ENCODE peak calls at places on chromosomes 11 and 22, in five cellular contexts. One of them, this sample, is unnamed.

GRCh38 chr11:128284634-128285033 is 302.7 kb downstream of the ETS1 start:
- DNase-seq in fibroblast of villous mesenchyme: no peak
- DNase-seq in fibroblast of lung: no peak
- DNase-seq in mucosa of descending colon: no peak
- DNase-seq in SJCRH30: no peak
- DNase-seq in this sample: no peak

GRCh38 chr11:59981106-59981770 is 17.4 kb downstream of the OOSP4A start:
- DNase-seq in fibroblast of lung: no peak
- DNase-seq in SJCRH30: no peak
- DNase-seq in fibroblast of villous mesenchyme: no peak
- DNase-seq in mucosa of descending colon: no peak
- DNase-seq in this sample: no peak

GRCh38 chr11:92322225-92322624 is 97.6 kb downstream of the FAT3 start:
- DNase-seq in fibroblast of villous mesenchyme: peak; percentile 16
- DNase-seq in SJCRH30: no peak
- DNase-seq in mucosa of descending colon: no peak
- DNase-seq in fibroblast of lung: peak; percentile 71
- DNase-seq in this sample: no peak

GRCh38 chr22:43616645-43617044 is 195.5 kb downstream of the EFCAB6 start:
- DNase-seq in mucosa of descending colon: peak; percentile 53
- DNase-seq in fibroblast of villous mesenchyme: no peak
- DNase-seq in fibroblast of lung: no peak
- DNase-seq in SJCRH30: no peak
- DNase-seq in this sample: no peak

GRCh38 chr11:73428227-73428626 is 52.0 kb downstream of the RELT start:
- DNase-seq in fibroblast of lung: no peak
- DNase-seq in mucosa of descending colon: no peak
- DNase-seq in fibroblast of villous mesenchyme: no peak
- DNase-seq in SJCRH30: no peak
- DNase-seq in this sample: no peak

GRCh38 chr11:104124979-104125378 is 39.0 kb downstream of the PDGFD start:
- DNase-seq in fibroblast of lung: no peak
- DNase-seq in fibroblast of villous mesenchyme: no peak
- DNase-seq in SJCRH30: no peak
- DNase-seq in mucosa of descending colon: no peak
- DNase-seq in this sample: no peak

GRCh38 chr11:125464266-125464662 is 31.8 kb downstream of the FEZ1 start:
- DNase-seq in SJCRH30: no peak
- DNase-seq in fibroblast of villous mesenchyme: no peak
- DNase-seq in mucosa of descending colon: no peak
- DNase-seq in fibroblast of lung: peak; percentile 76
- DNase-seq in this sample: no peak

GRCh38 chr22:17460895-17461294 is 91.6 kb downstream of the CECR2 start:
- DNase-seq in fibroblast of lung: no peak
- DNase-seq in fibroblast of villous mesenchyme: no peak
- DNase-seq in mucosa of descending colon: no peak
- DNase-seq in SJCRH30: no peak
- DNase-seq in this sample: no peak

GRCh38 chr11:133545199-133545709 is 13.0 kb upstream of the OPCML start:
- DNase-seq in mucosa of descending colon: no peak
- DNase-seq in SJCRH30: no peak
- DNase-seq in fibroblast of lung: no peak
- DNase-seq in fibroblast of villous mesenchyme: no peak
- DNase-seq in this sample: no peak

GRCh38 chr11:12288212-12288933 is 89.0 kb upstream of the PARVA start:
- DNase-seq in mucosa of descending colon: peak; percentile 84
- DNase-seq in fibroblast of villous mesenchyme: peak; percentile 94
- DNase-seq in SJCRH30: peak; percentile 92
- DNase-seq in fibroblast of lung: peak; percentile 92
- DNase-seq in this sample: peak; percentile 85

GRCh38 chr11:102604875-102605274 is 20.3 kb downstream of the MMP20 start:
- DNase-seq in fibroblast of lung: no peak
- DNase-seq in SJCRH30: no peak
- DNase-seq in mucosa of descending colon: no peak
- DNase-seq in fibroblast of villous mesenchyme: no peak
- DNase-seq in this sample: no peak

GRCh38 chr11:73957654-73958361 is 7.0 kb downstream of the DNAJB13 start:
- DNase-seq in fibroblast of villous mesenchyme: no peak
- DNase-seq in mucosa of descending colon: no peak
- DNase-seq in fibroblast of lung: no peak
- DNase-seq in SJCRH30: no peak
- DNase-seq in this sample: no peak

GRCh38 chr11:15893080-15893492 is 463.3 kb downstream of the SOX6 start:
- DNase-seq in fibroblast of lung: peak; percentile 93
- DNase-seq in mucosa of descending colon: no peak
- DNase-seq in SJCRH30: no peak
- DNase-seq in fibroblast of villous mesenchyme: peak; percentile 96
- DNase-seq in this sample: peak; percentile 23

GRCh38 chr11:17036666-17037658 is 22.7 kb upstream of the PLEKHA7 start:
- DNase-seq in mucosa of descending colon: no peak
- DNase-seq in fibroblast of villous mesenchyme: no peak
- DNase-seq in fibroblast of lung: no peak
- DNase-seq in SJCRH30: no peak
- DNase-seq in this sample: no peak

GRCh38 chr22:43829904-43830851 is 18.1 kb upstream of the EFCAB6 start:
- DNase-seq in fibroblast of lung: peak; percentile 27
- DNase-seq in SJCRH30: no peak
- DNase-seq in fibroblast of villous mesenchyme: peak; percentile 60
- DNase-seq in mucosa of descending colon: no peak
- DNase-seq in this sample: peak; percentile 40

GRCh38 chr22:42697542-42698013 is 23.1 kb downstream of the A4GALT start:
- DNase-seq in mucosa of descending colon: peak; percentile 64
- DNase-seq in SJCRH30: peak; percentile 64
- DNase-seq in fibroblast of lung: peak; percentile 84
- DNase-seq in fibroblast of villous mesenchyme: peak; percentile 89
- DNase-seq in this sample: no peak

GRCh38 chr11:62542111-62542745 is 4.4 kb downstream of the AHNAK start:
- DNase-seq in fibroblast of lung: no peak
- DNase-seq in fibroblast of villous mesenchyme: no peak
- DNase-seq in mucosa of descending colon: peak; percentile 81
- DNase-seq in SJCRH30: no peak
- DNase-seq in this sample: no peak

GRCh38 chr22:42743501-42743991 is 22.9 kb upstream of the A4GALT start:
- DNase-seq in SJCRH30: peak; percentile 95
- DNase-seq in mucosa of descending colon: peak; percentile 55
- DNase-seq in fibroblast of villous mesenchyme: peak; percentile 73
- DNase-seq in fibroblast of lung: no peak
- DNase-seq in this sample: no peak

GRCh38 chr11:94734563-94735275 is 33.4 kb upstream of the AMOTL1 start:
- DNase-seq in mucosa of descending colon: no peak
- DNase-seq in fibroblast of villous mesenchyme: no peak
- DNase-seq in SJCRH30: no peak
- DNase-seq in fibroblast of lung: no peak
- DNase-seq in this sample: no peak

GRCh38 chr22:26066534-26066933 is 102.7 kb upstream of the SEZ6L start:
- DNase-seq in SJCRH30: no peak
- DNase-seq in mucosa of descending colon: no peak
- DNase-seq in fibroblast of lung: no peak
- DNase-seq in fibroblast of villous mesenchyme: no peak
- DNase-seq in this sample: no peak

GRCh38 chr11:10460611-10461275 is 5.7 kb downstream of the AMPD3 start:
- DNase-seq in SJCRH30: no peak
- DNase-seq in mucosa of descending colon: no peak
- DNase-seq in fibroblast of villous mesenchyme: peak; percentile 38
- DNase-seq in fibroblast of lung: no peak
- DNase-seq in this sample: no peak

GRCh38 chr11:10457901-10458300 is 2.8 kb downstream of the AMPD3 start:
- DNase-seq in SJCRH30: no peak
- DNase-seq in fibroblast of villous mesenchyme: no peak
- DNase-seq in fibroblast of lung: no peak
- DNase-seq in mucosa of descending colon: no peak
- DNase-seq in this sample: no peak

GRCh38 chr11:10456519-10456918 is 1.5 kb downstream of the AMPD3 start:
- DNase-seq in fibroblast of villous mesenchyme: no peak
- DNase-seq in mucosa of descending colon: no peak
- DNase-seq in fibroblast of lung: no peak
- DNase-seq in SJCRH30: peak; percentile 33
- DNase-seq in this sample: no peak

GRCh38 chr11:10461276-10461790 is 6.3 kb downstream of the AMPD3 start:
- DNase-seq in mucosa of descending colon: no peak
- DNase-seq in SJCRH30: no peak
- DNase-seq in fibroblast of villous mesenchyme: no peak
- DNase-seq in fibroblast of lung: no peak
- DNase-seq in this sample: no peak

GRCh38 chr11:10459029-10459970 is 4.2 kb downstream of the AMPD3 start:
- DNase-seq in mucosa of descending colon: no peak
- DNase-seq in fibroblast of villous mesenchyme: no peak
- DNase-seq in fibroblast of lung: no peak
- DNase-seq in SJCRH30: no peak
- DNase-seq in this sample: no peak
- H3K4me3 ChIP-seq in mucosa of descending colon: no peak overlapping the region
- H3K4me3 ChIP-seq in fibroblast of villous mesenchyme: no peak overlapping the region
- H3K4me3 ChIP-seq in fibroblast of lung: no peak overlapping the region
- H3K4me3 ChIP-seq in SJCRH30: no peak overlapping the region
- H3K4me3 ChIP-seq in this sample: no peak overlapping the region

DNA sequence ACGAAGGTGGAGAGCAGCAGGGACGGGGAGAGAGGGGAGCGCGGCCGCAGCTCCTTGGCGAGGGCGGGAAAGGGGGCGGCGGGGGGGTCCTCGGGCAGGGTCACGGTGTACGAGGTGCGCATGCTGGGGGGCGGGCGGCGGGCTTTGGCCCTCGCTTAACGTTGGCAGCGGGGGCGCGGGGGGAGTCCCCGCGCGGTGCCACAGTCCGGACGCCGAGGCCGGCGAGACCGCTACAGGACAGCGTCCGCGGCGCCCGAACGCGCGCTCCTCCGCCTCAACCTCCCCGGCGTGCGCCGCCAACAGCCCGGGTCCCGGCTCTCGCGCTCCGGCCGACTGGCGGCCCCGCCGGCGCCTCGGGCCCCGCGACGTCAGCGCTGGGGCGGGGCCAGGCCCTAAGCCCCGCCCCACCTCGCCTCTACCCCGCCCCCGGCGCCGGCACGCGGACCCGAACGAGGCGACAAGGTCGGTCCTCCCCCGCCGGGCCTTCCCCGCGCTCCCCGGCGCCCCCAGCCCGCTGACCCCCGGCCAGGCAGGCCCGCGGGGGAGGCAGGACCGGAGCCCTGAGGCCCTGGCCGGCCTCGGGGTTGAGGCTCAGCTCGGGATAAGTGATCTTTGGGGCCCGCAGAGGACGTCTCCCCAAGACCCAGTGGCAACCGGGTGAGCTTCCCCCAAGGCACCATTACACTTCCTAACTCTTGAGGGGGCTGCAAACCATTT is 17.5 kb downstream of the USP2 start:
- DNase-seq in SJCRH30: no peak
- DNase-seq in fibroblast of villous mesenchyme: peak; percentile 33
- DNase-seq in mucosa of descending colon: peak; percentile 81
- DNase-seq in fibroblast of lung: peak; percentile 20
- DNase-seq in this sample: no peak
- H3K4me3 ChIP-seq in SJCRH30: no peak overlapping the region
- H3K4me3 ChIP-seq in fibroblast of villous mesenchyme: peak overlapping the region; percentile 43
- H3K4me3 ChIP-seq in mucosa of descending colon: peak overlapping the region; percentile 19
- H3K4me3 ChIP-seq in fibroblast of lung: no peak overlapping the region
- H3K4me3 ChIP-seq in this sample: peak overlapping the region; percentile 26

GRCh38 chr11:19845633-19846032 is 133.0 kb downstream of the NAV2 start:
- DNase-seq in mucosa of descending colon: no peak
- DNase-seq in fibroblast of villous mesenchyme: no peak
- DNase-seq in fibroblast of lung: no peak
- DNase-seq in SJCRH30: no peak
- DNase-seq in this sample: no peak
- H3K4me3 ChIP-seq in mucosa of descending colon: no peak overlapping the region
- H3K4me3 ChIP-seq in fibroblast of villous mesenchyme: no peak overlapping the region
- H3K4me3 ChIP-seq in fibroblast of lung: no peak overlapping the region
- H3K4me3 ChIP-seq in SJCRH30: no peak overlapping the region
- H3K4me3 ChIP-seq in this sample: no peak overlapping the region

DNA sequence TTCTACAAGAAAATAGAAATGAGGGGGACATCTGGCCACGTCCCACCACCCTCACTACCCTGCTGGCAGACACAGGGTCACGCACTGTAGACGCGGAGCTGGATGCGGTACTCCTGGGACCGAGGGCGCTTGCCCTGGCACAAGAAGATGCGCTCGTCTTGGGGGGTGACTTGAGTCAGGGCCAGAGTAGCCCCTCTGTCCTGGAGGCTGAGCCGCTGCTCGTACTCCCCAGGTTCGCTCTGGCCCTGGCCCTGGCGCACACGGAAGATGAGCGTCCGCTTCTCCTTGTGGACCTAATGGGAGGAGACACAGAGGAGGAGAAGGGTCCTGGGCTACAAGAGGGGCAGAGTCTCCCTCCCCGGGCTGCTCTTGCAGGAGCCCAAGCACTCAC is 2.2 kb downstream of the MCAM start:
- DNase-seq in fibroblast of villous mesenchyme: no peak
- DNase-seq in mucosa of descending colon: no peak
- DNase-seq in fibroblast of lung: no peak
- DNase-seq in SJCRH30: no peak
- DNase-seq in this sample: no peak
- H3K4me3 ChIP-seq in fibroblast of villous mesenchyme: no peak overlapping the region
- H3K4me3 ChIP-seq in mucosa of descending colon: no peak overlapping the region
- H3K4me3 ChIP-seq in fibroblast of lung: no peak overlapping the region
- H3K4me3 ChIP-seq in SJCRH30: peak overlapping the region; percentile 87
- H3K4me3 ChIP-seq in this sample: no peak overlapping the region

GRCh38 chr22:39175127-39176066 is 22.9 kb upstream of the CBX7 start:
- DNase-seq in fibroblast of lung: no peak
- DNase-seq in mucosa of descending colon: no peak
- DNase-seq in SJCRH30: no peak
- DNase-seq in fibroblast of villous mesenchyme: no peak
- DNase-seq in this sample: no peak

GRCh38 chr22:39173050-39173706 is 20.7 kb upstream of the CBX7 start:
- DNase-seq in SJCRH30: no peak
- DNase-seq in fibroblast of villous mesenchyme: no peak
- DNase-seq in mucosa of descending colon: no peak
- DNase-seq in fibroblast of lung: no peak
- DNase-seq in this sample: no peak

GRCh38 chr22:39174498-39175120 is 22.1 kb upstream of the CBX7 start:
- DNase-seq in mucosa of descending colon: peak; percentile 69
- DNase-seq in SJCRH30: peak; percentile 97
- DNase-seq in fibroblast of lung: peak; percentile 83
- DNase-seq in fibroblast of villous mesenchyme: peak; percentile 96
- DNase-seq in this sample: peak; percentile 73

GRCh38 chr22:39171623-39172264 is 19.3 kb upstream of the CBX7 start:
- DNase-seq in mucosa of descending colon: no peak
- DNase-seq in SJCRH30: peak; percentile 81
- DNase-seq in fibroblast of lung: no peak
- DNase-seq in fibroblast of villous mesenchyme: no peak
- DNase-seq in this sample: no peak

GRCh38 chr22:39173787-39174497 is 21.5 kb upstream of the CBX7 start:
- DNase-seq in fibroblast of villous mesenchyme: no peak
- DNase-seq in SJCRH30: no peak
- DNase-seq in fibroblast of lung: no peak
- DNase-seq in mucosa of descending colon: no peak
- DNase-seq in this sample: no peak
- H3K4me3 ChIP-seq in fibroblast of villous mesenchyme: no peak overlapping the region
- H3K4me3 ChIP-seq in SJCRH30: no peak overlapping the region
- H3K4me3 ChIP-seq in fibroblast of lung: no peak overlapping the region
- H3K4me3 ChIP-seq in mucosa of descending colon: no peak overlapping the region
- H3K4me3 ChIP-seq in this sample: no peak overlapping the region